ENCODE peak calls at places on chromosomes 16 and 17, in nine cellular contexts. A is activated T-cell treated with anti-CD3 and anti-CD28 coated beads for 4 hours; R is mesothelial cell of epicardium; G is GM23248; M is activated T-helper 9 cell treated with anti-CD3 and anti-CD28 coated beads, Interleukin-2, amount 50 U/mL, for 16 hours; W is stimulated activated CD4-positive, alpha-beta T cell treated with anti-CD3 and anti-CD28 coated beads, Interleukin-2, amount 100 ng/mL, for 48 hours; S is Karpas-422; V is heart left ventricle; C is body of pancreas. O is an unnamed sample.

GRCh38 chr16:2085669-2086068 is 37.9 kb downstream of the TSC2 start:
- DNase-seq in V (no peak), S (peak; percentile 81), G (peak; percentile 63), A (no peak), C (no peak), M (no peak), W (no peak), R (no peak), O (no peak)

GRCh38 chr17:79699386-79700036 is 31.2 kb upstream of the ENPP7 start:
- DNase-seq in V (no peak), S (peak; percentile 51), M (no peak), W (no peak), C (no peak), A (no peak), R (no peak), G (no peak), O (no peak)

GRCh38 chr16:15757630-15758251 is 99.1 kb downstream of the MYH11 start:
- DNase-seq in R (no peak), S (peak; percentile 77), M (no peak), C (no peak), W (no peak), A (no peak), G (no peak), V (no peak), O (no peak)

GRCh38 chr17:74532115-74532514 is 840 bp upstream of the CD300LB start:
- DNase-seq in S (peak; percentile 53), R (peak; percentile 5), W (no peak), C (peak; percentile 78), A (no peak), V (peak; percentile 57), G (no peak), M (no peak), O (peak; percentile 86)

GRCh38 chr16:6447046-6447445 is 885.6 kb upstream of the RBFOX1 start:
- DNase-seq in V (no peak), G (no peak), C (no peak), W (no peak), S (no peak), M (no peak), R (no peak), A (no peak), O (no peak)

GRCh38 chr16:24070851-24071250 is 185.3 kb upstream of the CACNG3 start:
- DNase-seq in R (no peak), G (peak; percentile 52), W (peak; percentile 18), S (peak; percentile 88), M (no peak), V (no peak), C (peak; percentile 23), A (no peak), O (no peak)

GRCh38 chr17:78798695-78799559 is 16.9 kb upstream of the CYTH1 start:
- DNase-seq in C (no peak), A (no peak), G (peak; percentile 58), W (no peak), S (no peak), M (no peak), V (no peak), R (no peak), O (peak; percentile 73)

GRCh38 chr16:65002265-65002664 is 119.6 kb downstream of the CDH11 start:
- DNase-seq in A (no peak), R (no peak), W (no peak), G (peak; percentile 65), C (no peak), V (no peak), M (no peak), S (no peak), O (no peak)

GRCh38 chr17:81126281-81127132 is 38.8 kb upstream of the PVALEF start:
- DNase-seq in G (no peak), W (no peak), A (no peak), S (no peak), M (no peak), V (no peak), R (no peak), C (no peak), O (no peak)

GRCh38 chr17:9057310-9057709 is 36.0 kb downstream of the NTN1 start:
- DNase-seq in V (no peak), S (no peak), G (no peak), M (no peak), A (no peak), W (no peak), C (peak; percentile 9), R (no peak), O (no peak)

GRCh38 chr17:44636562-44636961 is 19.7 kb upstream of the MEIOC start:
- DNase-seq in C (no peak), W (no peak), S (peak; percentile 74), A (no peak), V (no peak), R (no peak), G (peak; percentile 75), M (no peak), O (no peak)

GRCh38 chr16:10881479-10882030 is 4.6 kb downstream of the CIITA start:
- DNase-seq in V (no peak), M (no peak), S (no peak), A (no peak), G (no peak), R (no peak), C (no peak), W (no peak), O (peak; percentile 13)

GRCh38 chr17:64036198-64036922 is 15.9 kb upstream of the ICAM2 start:
- DNase-seq in S (no peak), W (no peak), A (no peak), R (no peak), V (no peak), G (no peak), M (no peak), C (no peak), O (no peak)

GRCh38 chr17:43823350-43824084 is 9.4 kb downstream of the MPP3 start:
- DNase-seq in G (no peak), M (no peak), R (no peak), W (no peak), V (peak; percentile 91), A (no peak), C (peak; percentile 33), S (no peak), O (no peak)

GRCh38 chr16:81675662-81676535 is 103.2 kb upstream of the PLCG2 start:
- DNase-seq in R (no peak), G (no peak), V (no peak), S (no peak), M (no peak), C (no peak), W (no peak), A (no peak), O (no peak)

GRCh38 chr16:28477311-28477920 is 5.3 kb upstream of the NPIPB7 start:
- DNase-seq in C (no peak), G (no peak), M (no peak), R (no peak), S (no peak), W (no peak), A (no peak), V (no peak), O (peak; percentile 48)

GRCh38 chr17:57553991-57554825 is 190.9 kb downstream of the CCDC182 start:
- DNase-seq in W (no peak), M (no peak), V (no peak), G (no peak), A (no peak), C (no peak), R (no peak), S (no peak), O (no peak)

GRCh38 chr17:58052951-58053715 is 30.1 kb upstream of the DYNLL2 start:
- DNase-seq in S (no peak), V (no peak), G (peak; percentile 51), A (peak; percentile 5), W (no peak), M (no peak), C (no peak), R (no peak), O (no peak)

GRCh38 chr17:78472035-78472905 is 93.8 kb downstream of the PGS1 start:
- DNase-seq in G (no peak), M (no peak), A (no peak), R (no peak), C (no peak), V (no peak), S (no peak), W (no peak), O (no peak)

GRCh38 chr17:19383681-19384470 is 3.1 kb downstream of the MFAP4 start:
- DNase-seq in R (no peak), A (no peak), W (no peak), G (peak; percentile 79), M (no peak), V (peak; percentile 56), S (no peak), C (no peak), O (peak; percentile 82)

GRCh38 chr17:81842725-81843504 is 8.1 kb upstream of the PPP1R27 start:
- DNase-seq in C (peak; percentile 70), S (no peak), M (no peak), G (peak; percentile 49), V (no peak), R (no peak), W (no peak), A (no peak), O (no peak)

GRCh38 chr16:72766506-72766905 is 281.4 kb downstream of the ZFHX3 start:
- DNase-seq in C (no peak), A (no peak), V (no peak), S (no peak), R (no peak), M (no peak), G (no peak), W (no peak), O (no peak)

GRCh38 chr16:89039756-89040155 is 53.9 kb upstream of the ACSF3 start:
- DNase-seq in G (no peak), V (peak; percentile 17), S (no peak), M (no peak), A (no peak), C (no peak), W (no peak), R (no peak), O (peak; percentile 66)

GRCh38 chr17:81481011-81481799 is 31.4 kb downstream of the ACTG1 start:
- DNase-seq in M (peak; percentile 27), A (peak; percentile 40), G (peak; percentile 75), C (peak; percentile 58), R (no peak), V (peak; percentile 84), W (peak; percentile 28), S (no peak), O (no peak)

GRCh38 chr17:57422574-57423164 is 166.3 kb downstream of the MSI2 start:
- DNase-seq in C (no peak), W (no peak), S (peak; percentile 98), A (no peak), V (peak; percentile 79), R (no peak), G (peak; percentile 92), M (no peak), O (no peak)

GRCh38 chr16:680967-681745 is 946 bp downstream of the STUB1 start:
- DNase-seq in A (no peak), V (peak; percentile 68), W (no peak), R (no peak), G (peak; percentile 88), S (peak; percentile 71), M (no peak), C (peak; percentile 59), O (no peak)

GRCh38 chr17:60968266-60968665 is 290.6 kb downstream of the BCAS3 start:
- DNase-seq in G (no peak), V (no peak), W (no peak), A (no peak), R (no peak), M (no peak), C (no peak), S (no peak), O (no peak)

GRCh38 chr17:10197721-10198508 is 491 bp downstream of the GAS7 start:
- DNase-seq in M (no peak), C (no peak), R (peak; percentile 34), G (peak; percentile 54), A (no peak), W (no peak), S (no peak), V (no peak), O (peak; percentile 84)

GRCh38 chr17:33433581-33433980 is 140.5 kb upstream of the ASIC2 start:
- DNase-seq in M (no peak), W (no peak), A (no peak), C (no peak), V (no peak), R (no peak), S (no peak), G (no peak), O (no peak)

GRCh38 chr17:56244268-56244890 is 91.1 kb downstream of the ANKFN1 start:
- DNase-seq in V (no peak), G (no peak), A (no peak), S (no peak), C (no peak), W (no peak), R (no peak), M (no peak), O (no peak)